ENCODE peak calls at places on chromosomes 13 and 19, in seven cellular contexts. C, V, F, J, Y, L and X are unnamed samples.
A peak's percentile ranks its signal among the peaks of the same experiment; 100 is the strongest.

GRCh38 chr13:42318570-42318969 is 46.6 kb downstream of the AKAP11 start:
- DNase-seq in C (no peak), V (no peak), F (no peak), J (no peak), Y (no peak), L (no peak), X (no peak)

GRCh38 chr13:46507978-46508377 is 45.0 kb upstream of the LRCH1 start:
- DNase-seq in C (no peak), V (peak; percentile 49), F (no peak), J (no peak), Y (no peak), L (no peak), X (peak; percentile 43)

GRCh38 chr13:20136781-20137703 is 23.8 kb downstream of the GJA3 start:
- DNase-seq in C (no peak), V (no peak), F (no peak), J (peak; percentile 38), Y (no peak), L (peak; percentile 26), X (no peak)

GRCh38 chr19:48877900-48878218 is 5.6 kb downstream of the PPP1R15A start:
- DNase-seq in C (no peak), V (no peak), F (no peak), J (peak; percentile 31), Y (no peak), L (no peak), X (no peak)

GRCh38 chr13:98083507-98083906 is 59.4 kb upstream of the FARP1 start:
- DNase-seq in C (no peak), V (peak; percentile 97), F (no peak), J (no peak), Y (no peak), L (no peak), X (peak; percentile 85)

GRCh38 chr13:109309625-109310363 is 476.6 kb downstream of the IRS2 start:
- DNase-seq in C (no peak), V (no peak), F (no peak), J (no peak), Y (no peak), L (no peak), X (no peak)

GRCh38 chr13:24288870-24289269 is 20.5 kb upstream of the C1QTNF9 start:
- DNase-seq in C (no peak), V (peak; percentile 83), F (no peak), J (no peak), Y (no peak), L (no peak), X (no peak)

GRCh38 chr13:45500492-45501174 is 35.9 kb downstream of the COG3 start:
- DNase-seq in C (no peak), V (peak; percentile 91), F (no peak), J (no peak), Y (no peak), L (no peak), X (peak; percentile 94)

GRCh38 chr19:14343286-14343685 is 38.0 kb upstream of the ADGRE5 start:
- DNase-seq in C (no peak), V (no peak), F (no peak), J (no peak), Y (no peak), L (no peak), X (no peak)

GRCh38 chr13:73090116-73090811 is 31.5 kb downstream of the KLF5 start:
- DNase-seq in C (no peak), V (peak; percentile 81), F (no peak), J (no peak), Y (no peak), L (no peak), X (peak; percentile 91)

GRCh38 chr13:105213512-105213911 is 1322.0 kb downstream of the EFNB2 start:
- DNase-seq in C (no peak), V (no peak), F (no peak), J (no peak), Y (no peak), L (no peak), X (no peak)

GRCh38 chr13:24264976-24265375 is 44.4 kb upstream of the C1QTNF9 start:
- DNase-seq in C (no peak), V (no peak), F (peak; percentile 55), J (peak; percentile 87), Y (peak; percentile 79), L (peak; percentile 65), X (no peak)

GRCh38 chr19:4067396-4068057 is 828 bp upstream of the ZBTB7A start:
- DNase-seq in C (peak; percentile 53), V (peak; percentile 24), F (no peak), J (peak; percentile 81), Y (no peak), L (no peak), X (no peak)

GRCh38 chr19:11399667-11400066 is 15.6 kb upstream of the EPOR start:
- DNase-seq in C (no peak), V (no peak), F (no peak), J (no peak), Y (no peak), L (no peak), X (no peak)

GRCh38 chr13:93233997-93234416 is 7.4 kb downstream of the GPC6 start:
- DNase-seq in C (no peak), V (no peak), F (no peak), J (no peak), Y (no peak), L (no peak), X (no peak)

GRCh38 chr19:38617764-38618589 is at the start of gene MAP4K1:
- DNase-seq in C (peak; percentile 41), V (no peak), F (no peak), J (peak; percentile 62), Y (peak; percentile 49), L (peak; percentile 47), X (no peak)

GRCh38 chr19:45494261-45494916 is 2.5 kb downstream of the RTN2 start:
- DNase-seq in C (no peak), V (no peak), F (no peak), J (no peak), Y (no peak), L (no peak), X (no peak)

GRCh38 chr19:30523791-30524190 is 151.6 kb downstream of the ZNF536 start:
- DNase-seq in C (no peak), V (no peak), F (no peak), J (no peak), Y (no peak), L (no peak), X (no peak)

GRCh38 chr13:108220042-108220441 is 1.9 kb downstream of the ABHD13 start:
- DNase-seq in C (no peak), V (no peak), F (no peak), J (no peak), Y (no peak), L (no peak), X (peak; percentile 3)

GRCh38 chr19:10230155-10230903 is 802 bp downstream of the S1PR2 start:
- DNase-seq in C (no peak), V (peak; percentile 47), F (no peak), J (peak; percentile 34), Y (peak; percentile 78), L (peak; percentile 49), X (peak; percentile 14)

GRCh38 chr19:44754743-44755066 is 6.2 kb downstream of the BCL3 start:
- DNase-seq in C (no peak), V (no peak), F (no peak), J (peak; percentile 11), Y (no peak), L (no peak), X (no peak)

GRCh38 chr13:57633141-57633949 is 1.8 kb downstream of the PCDH17 start:
- DNase-seq in C (no peak), V (no peak), F (peak; percentile 71), J (no peak), Y (no peak), L (no peak), X (no peak)

GRCh38 chr13:31775686-31776085 is 36.4 kb downstream of the RXFP2 start:
- DNase-seq in C (no peak), V (no peak), F (peak; percentile 81), J (no peak), Y (no peak), L (no peak), X (no peak)

GRCh38 chr13:23554000-23554399 is 16.2 kb upstream of the TNFRSF19 start:
- DNase-seq in C (no peak), V (peak; percentile 38), F (no peak), J (no peak), Y (no peak), L (no peak), X (peak; percentile 59)

GRCh38 chr19:47111081-47111589 is 2.4 kb downstream of the ZC3H4 start:
- DNase-seq in C (peak; percentile 61), V (peak; percentile 24), F (no peak), J (peak; percentile 59), Y (peak; percentile 38), L (no peak), X (no peak)

GRCh38 chr19:1809663-1810062 is 2.4 kb downstream of the ATP8B3 start:
- DNase-seq in C (no peak), V (no peak), F (no peak), J (no peak), Y (no peak), L (no peak), X (no peak)

GRCh38 chr13:30158774-30159445 is 148.4 kb downstream of the KATNAL1 start:
- DNase-seq in C (no peak), V (peak; percentile 79), F (no peak), J (no peak), Y (no peak), L (no peak), X (peak; percentile 88)

GRCh38 chr19:6063576-6063961 is 46.7 kb downstream of the RFX2 start:
- DNase-seq in C (no peak), V (no peak), F (no peak), J (no peak), Y (no peak), L (no peak), X (no peak)

GRCh38 chr19:6392219-6393073 is 518 bp downstream of the GTF2F1 start:
- DNase-seq in C (no peak), V (peak; percentile 9), F (no peak), J (peak; percentile 12), Y (no peak), L (no peak), X (no peak)

GRCh38 chr19:33487901-33488817 is 33.4 kb downstream of the PEPD start:
- DNase-seq in C (no peak), V (no peak), F (no peak), J (no peak), Y (no peak), L (no peak), X (no peak)